ENCODE peak calls at places on chromosomes 11 and 22, in four cellular contexts. One of them, this sample, is unnamed.

GRCh38 chr11:70265341-70265740 is 5.1 kb upstream of the PPFIA1 start:
- DNase-seq in H4: no peak
- DNase-seq in nephron progenitor cell: no peak
- DNase-seq in activated naive CD4-positive, alpha-beta T cell treated with anti-CD3 and anti-CD28 coated beads for 36 hours: no peak
- DNase-seq in this sample: no peak

GRCh38 chr11:61489833-61490585 is 18.5 kb upstream of the LRRC10B start:
- DNase-seq in activated naive CD4-positive, alpha-beta T cell treated with anti-CD3 and anti-CD28 coated beads for 36 hours: no peak
- DNase-seq in nephron progenitor cell: peak; percentile 59
- DNase-seq in H4: peak; percentile 68
- DNase-seq in this sample: peak; percentile 79

GRCh38 chr11:45078236-45079074 is 68.0 kb upstream of the PRDM11 start:
- DNase-seq in activated naive CD4-positive, alpha-beta T cell treated with anti-CD3 and anti-CD28 coated beads for 36 hours: no peak
- DNase-seq in H4: no peak
- DNase-seq in nephron progenitor cell: no peak
- DNase-seq in this sample: peak; percentile 64

GRCh38 chr11:35111171-35112055 is 27.6 kb upstream of the CD44 start:
- DNase-seq in activated naive CD4-positive, alpha-beta T cell treated with anti-CD3 and anti-CD28 coated beads for 36 hours: no peak
- DNase-seq in nephron progenitor cell: no peak
- DNase-seq in H4: peak; percentile 93
- DNase-seq in this sample: no peak

GRCh38 chr11:3000032-3000961 is 8.2 kb upstream of the NAP1L4 start:
- DNase-seq in nephron progenitor cell: no peak
- DNase-seq in H4: peak; percentile 58
- DNase-seq in activated naive CD4-positive, alpha-beta T cell treated with anti-CD3 and anti-CD28 coated beads for 36 hours: no peak
- DNase-seq in this sample: no peak

GRCh38 chr22:44537016-44537936 is 39.2 kb upstream of the RTL6 start:
- DNase-seq in nephron progenitor cell: no peak
- DNase-seq in H4: no peak
- DNase-seq in activated naive CD4-positive, alpha-beta T cell treated with anti-CD3 and anti-CD28 coated beads for 36 hours: no peak
- DNase-seq in this sample: no peak

GRCh38 chr11:14764213-14764898 is 120.8 kb downstream of the PDE3B start:
- DNase-seq in nephron progenitor cell: no peak
- DNase-seq in activated naive CD4-positive, alpha-beta T cell treated with anti-CD3 and anti-CD28 coated beads for 36 hours: peak; percentile 41
- DNase-seq in H4: no peak
- DNase-seq in this sample: no peak

GRCh38 chr11:94775576-94776327 is 7.6 kb downstream of the AMOTL1 start:
- DNase-seq in activated naive CD4-positive, alpha-beta T cell treated with anti-CD3 and anti-CD28 coated beads for 36 hours: no peak
- DNase-seq in H4: no peak
- DNase-seq in nephron progenitor cell: no peak
- DNase-seq in this sample: no peak

GRCh38 chr22:32044477-32044876 is 1.4 kb downstream of the SLC5A1 start:
- DNase-seq in activated naive CD4-positive, alpha-beta T cell treated with anti-CD3 and anti-CD28 coated beads for 36 hours: no peak
- DNase-seq in H4: no peak
- DNase-seq in nephron progenitor cell: no peak
- DNase-seq in this sample: no peak

GRCh38 chr11:72617080-72617744 is 57.0 kb downstream of the PDE2A start:
- DNase-seq in activated naive CD4-positive, alpha-beta T cell treated with anti-CD3 and anti-CD28 coated beads for 36 hours: no peak
- DNase-seq in H4: no peak
- DNase-seq in nephron progenitor cell: no peak
- DNase-seq in this sample: no peak

GRCh38 chr11:31133064-31133463 is 236.5 kb downstream of the DCDC1 start:
- DNase-seq in H4: no peak
- DNase-seq in nephron progenitor cell: no peak
- DNase-seq in activated naive CD4-positive, alpha-beta T cell treated with anti-CD3 and anti-CD28 coated beads for 36 hours: no peak
- DNase-seq in this sample: no peak

GRCh38 chr11:116244889-116245288 is 527.9 kb downstream of the BUD13 start:
- DNase-seq in activated naive CD4-positive, alpha-beta T cell treated with anti-CD3 and anti-CD28 coated beads for 36 hours: no peak
- DNase-seq in H4: no peak
- DNase-seq in nephron progenitor cell: no peak
- DNase-seq in this sample: no peak

GRCh38 chr11:71395010-71395560 is 53.1 kb downstream of the DHCR7 start:
- DNase-seq in H4: no peak
- DNase-seq in activated naive CD4-positive, alpha-beta T cell treated with anti-CD3 and anti-CD28 coated beads for 36 hours: no peak
- DNase-seq in nephron progenitor cell: no peak
- DNase-seq in this sample: peak; percentile 27

GRCh38 chr11:100557830-100558611 is 129.1 kb upstream of the ARHGAP42 start:
- DNase-seq in nephron progenitor cell: no peak
- DNase-seq in activated naive CD4-positive, alpha-beta T cell treated with anti-CD3 and anti-CD28 coated beads for 36 hours: no peak
- DNase-seq in H4: no peak
- DNase-seq in this sample: no peak

GRCh38 chr11:17686185-17686980 is 33.0 kb upstream of the MYOD1 start:
- DNase-seq in nephron progenitor cell: peak; percentile 60
- DNase-seq in H4: no peak
- DNase-seq in activated naive CD4-positive, alpha-beta T cell treated with anti-CD3 and anti-CD28 coated beads for 36 hours: no peak
- DNase-seq in this sample: peak; percentile 94

GRCh38 chr11:65423516-65424199 is 1.1 kb downstream of the NEAT1 start:
- DNase-seq in activated naive CD4-positive, alpha-beta T cell treated with anti-CD3 and anti-CD28 coated beads for 36 hours: peak; percentile 25
- DNase-seq in H4: no peak
- DNase-seq in nephron progenitor cell: no peak
- DNase-seq in this sample: peak; percentile 29

GRCh38 chr11:76247091-76247490 is 40.8 kb upstream of the WNT11 start:
- DNase-seq in activated naive CD4-positive, alpha-beta T cell treated with anti-CD3 and anti-CD28 coated beads for 36 hours: no peak
- DNase-seq in H4: no peak
- DNase-seq in nephron progenitor cell: no peak
- DNase-seq in this sample: no peak

GRCh38 chr11:128455766-128456165 is 131.6 kb downstream of the ETS1 start:
- DNase-seq in activated naive CD4-positive, alpha-beta T cell treated with anti-CD3 and anti-CD28 coated beads for 36 hours: no peak
- DNase-seq in nephron progenitor cell: no peak
- DNase-seq in H4: no peak
- DNase-seq in this sample: peak; percentile 65

GRCh38 chr11:84947970-84948600 is 679.1 kb downstream of the DLG2 start:
- DNase-seq in H4: no peak
- DNase-seq in activated naive CD4-positive, alpha-beta T cell treated with anti-CD3 and anti-CD28 coated beads for 36 hours: no peak
- DNase-seq in nephron progenitor cell: no peak
- DNase-seq in this sample: peak; percentile 12

GRCh38 chr22:35043932-35044319 is 22.0 kb upstream of the ISX start:
- DNase-seq in H4: no peak
- DNase-seq in nephron progenitor cell: no peak
- DNase-seq in activated naive CD4-positive, alpha-beta T cell treated with anti-CD3 and anti-CD28 coated beads for 36 hours: no peak
- DNase-seq in this sample: no peak

GRCh38 chr11:67287355-67288197 is 1.5 kb upstream of the ANKRD13D start:
- DNase-seq in nephron progenitor cell: no peak
- DNase-seq in H4: no peak
- DNase-seq in activated naive CD4-positive, alpha-beta T cell treated with anti-CD3 and anti-CD28 coated beads for 36 hours: peak; percentile 65
- DNase-seq in this sample: no peak

GRCh38 chr11:44382648-44383240 is 72.8 kb upstream of the ALX4 start:
- DNase-seq in H4: no peak
- DNase-seq in nephron progenitor cell: no peak
- DNase-seq in activated naive CD4-positive, alpha-beta T cell treated with anti-CD3 and anti-CD28 coated beads for 36 hours: no peak
- DNase-seq in this sample: no peak

GRCh38 chr11:38648597-38648996 is 2050.6 kb upstream of the RAG2 start:
- DNase-seq in H4: no peak
- DNase-seq in nephron progenitor cell: no peak
- DNase-seq in activated naive CD4-positive, alpha-beta T cell treated with anti-CD3 and anti-CD28 coated beads for 36 hours: no peak
- DNase-seq in this sample: no peak

GRCh38 chr22:45905924-45906865 is 70.8 kb downstream of the WNT7B start:
- DNase-seq in nephron progenitor cell: peak; percentile 28
- DNase-seq in H4: no peak
- DNase-seq in activated naive CD4-positive, alpha-beta T cell treated with anti-CD3 and anti-CD28 coated beads for 36 hours: no peak
- DNase-seq in this sample: peak; percentile 54

GRCh38 chr11:94577841-94578240 is 10.7 kb downstream of the PIWIL4 start:
- DNase-seq in activated naive CD4-positive, alpha-beta T cell treated with anti-CD3 and anti-CD28 coated beads for 36 hours: no peak
- DNase-seq in nephron progenitor cell: no peak
- DNase-seq in H4: no peak
- DNase-seq in this sample: no peak

GRCh38 chr11:61173456-61173855 is 12.2 kb upstream of the VPS37C start:
- DNase-seq in activated naive CD4-positive, alpha-beta T cell treated with anti-CD3 and anti-CD28 coated beads for 36 hours: no peak
- DNase-seq in H4: no peak
- DNase-seq in nephron progenitor cell: no peak
- DNase-seq in this sample: no peak

GRCh38 chr11:66070604-66071325 is 693 bp downstream of the PACS1 start:
- DNase-seq in H4: no peak
- DNase-seq in nephron progenitor cell: peak; percentile 44
- DNase-seq in activated naive CD4-positive, alpha-beta T cell treated with anti-CD3 and anti-CD28 coated beads for 36 hours: peak; percentile 51
- DNase-seq in this sample: peak; percentile 30

GRCh38 chr11:2417856-2418705 is 17.5 kb downstream of the TSSC4 start:
- DNase-seq in nephron progenitor cell: no peak
- DNase-seq in H4: no peak
- DNase-seq in activated naive CD4-positive, alpha-beta T cell treated with anti-CD3 and anti-CD28 coated beads for 36 hours: no peak
- DNase-seq in this sample: no peak

GRCh38 chr22:38305481-38306448 is 11.5 kb downstream of the CSNK1E start:
- DNase-seq in nephron progenitor cell: peak; percentile 20
- DNase-seq in H4: no peak
- DNase-seq in activated naive CD4-positive, alpha-beta T cell treated with anti-CD3 and anti-CD28 coated beads for 36 hours: peak; percentile 70
- DNase-seq in this sample: peak; percentile 63

GRCh38 chr11:61332266-61332822 is 561 bp downstream of the DDB1 start:
- DNase-seq in nephron progenitor cell: no peak
- DNase-seq in activated naive CD4-positive, alpha-beta T cell treated with anti-CD3 and anti-CD28 coated beads for 36 hours: peak; percentile 10
- DNase-seq in H4: no peak
- DNase-seq in this sample: peak; percentile 76

GRCh38 chr22:23277583-23278295 is 97.4 kb downstream of the BCR start:
- DNase-seq in H4: no peak
- DNase-seq in nephron progenitor cell: no peak
- DNase-seq in activated naive CD4-positive, alpha-beta T cell treated with anti-CD3 and anti-CD28 coated beads for 36 hours: no peak
- DNase-seq in this sample: no peak

GRCh38 chr22:49655168-49655812 is 172.4 kb downstream of the BRD1 start:
- DNase-seq in activated naive CD4-positive, alpha-beta T cell treated with anti-CD3 and anti-CD28 coated beads for 36 hours: no peak
- DNase-seq in H4: no peak
- DNase-seq in nephron progenitor cell: no peak
- DNase-seq in this sample: no peak

GRCh38 chr11:71500601-71501021 is 26.5 kb upstream of the KRTAP5-7 start:
- DNase-seq in activated naive CD4-positive, alpha-beta T cell treated with anti-CD3 and anti-CD28 coated beads for 36 hours: no peak
- DNase-seq in nephron progenitor cell: no peak
- DNase-seq in H4: no peak
- DNase-seq in this sample: no peak

GRCh38 chr11:69704508-69705245 is 855 bp upstream of the FGF19 start:
- DNase-seq in activated naive CD4-positive, alpha-beta T cell treated with anti-CD3 and anti-CD28 coated beads for 36 hours: peak; percentile 23
- DNase-seq in H4: no peak
- DNase-seq in nephron progenitor cell: peak; percentile 80
- DNase-seq in this sample: peak; percentile 95